ENCODE peak calls at places on chromosome 17, in four cellular contexts. P, G, L and C are unnamed samples.

GRCh38 chr17:71342726-71343125 is 778.1 kb upstream of the SOX9 start:
- DNase-seq in L (no peak), G (no peak), P (no peak), C (no peak)

GRCh38 chr17:78343099-78343432 is 16.8 kb downstream of the SOCS3 start:
- DNase-seq in P (peak; percentile 93), G (no peak), L (peak; percentile 79), C (peak; percentile 94)

GRCh38 chr17:37100231-37100630 is 151.5 kb downstream of the AATF start:
- DNase-seq in G (no peak), L (no peak), P (no peak), C (peak; percentile 38)

GRCh38 chr17:79078476-79079190 is 4.0 kb downstream of the ENGASE start:
- DNase-seq in G (no peak), P (no peak), L (no peak), C (no peak)

GRCh38 chr17:37019117-37019744 is 70.5 kb downstream of the AATF start:
- DNase-seq in L (no peak), G (peak; percentile 41), P (no peak), C (no peak)

GRCh38 chr17:30812218-30813177 is 12.0 kb downstream of the CRLF3 start:
- DNase-seq in L (no peak), P (peak; percentile 9), G (no peak), C (peak; percentile 35)

GRCh38 chr17:1606352-1606985 is 22.2 kb downstream of the SLC43A2 start:
- DNase-seq in L (no peak), G (no peak), P (no peak), C (no peak)

GRCh38 chr17:48468299-48468698 is 38.3 kb upstream of the SKAP1 start:
- DNase-seq in P (no peak), L (no peak), G (no peak), C (no peak)

GRCh38 chr17:29883497-29883896 is 46.5 kb downstream of the SSH2 start:
- DNase-seq in P (no peak), L (no peak), G (no peak), C (no peak)

GRCh38 chr17:66455022-66455547 is 152.7 kb downstream of the PRKCA start:
- DNase-seq in L (no peak), G (no peak), P (no peak), C (peak; percentile 83)

GRCh38 chr17:20083460-20083859 is 74.3 kb downstream of the SPECC1 start:
- DNase-seq in G (no peak), L (no peak), P (peak; percentile 46), C (no peak)

GRCh38 chr17:1168537-1169234 is 11.1 kb downstream of the ABR start:
- DNase-seq in L (no peak), P (no peak), G (no peak), C (no peak)

GRCh38 chr17:6506679-6507231 is 49.6 kb downstream of the PITPNM3 start:
- DNase-seq in P (peak; percentile 59), G (no peak), L (no peak), C (peak; percentile 15)

GRCh38 chr17:78538033-78538776 is 39.0 kb downstream of the DNAH17 start:
- DNase-seq in G (no peak), P (no peak), L (no peak), C (no peak)

GRCh38 chr17:58391302-58391984 is 25.9 kb downstream of the RNF43 start:
- DNase-seq in L (no peak), P (no peak), G (no peak), C (peak; percentile 33)

GRCh38 chr17:56808503-56808902 is 25.2 kb downstream of the C17orf67 start:
- DNase-seq in P (no peak), G (no peak), L (no peak), C (no peak)

GRCh38 chr17:4948997-4949320 is 629 bp upstream of the PFN1 start:
- DNase-seq in G (peak; percentile 88), P (peak; percentile 95), L (peak; percentile 82), C (peak; percentile 89)
- H3K4me1 ChIP-seq in G (peaks cover 22% of the 10 kb centered on the region), P (peaks cover 46% of the 10 kb centered on the region), L (peaks cover 2% of the 10 kb centered on the region), C (peaks cover 26% of the 10 kb centered on the region)

DNA sequence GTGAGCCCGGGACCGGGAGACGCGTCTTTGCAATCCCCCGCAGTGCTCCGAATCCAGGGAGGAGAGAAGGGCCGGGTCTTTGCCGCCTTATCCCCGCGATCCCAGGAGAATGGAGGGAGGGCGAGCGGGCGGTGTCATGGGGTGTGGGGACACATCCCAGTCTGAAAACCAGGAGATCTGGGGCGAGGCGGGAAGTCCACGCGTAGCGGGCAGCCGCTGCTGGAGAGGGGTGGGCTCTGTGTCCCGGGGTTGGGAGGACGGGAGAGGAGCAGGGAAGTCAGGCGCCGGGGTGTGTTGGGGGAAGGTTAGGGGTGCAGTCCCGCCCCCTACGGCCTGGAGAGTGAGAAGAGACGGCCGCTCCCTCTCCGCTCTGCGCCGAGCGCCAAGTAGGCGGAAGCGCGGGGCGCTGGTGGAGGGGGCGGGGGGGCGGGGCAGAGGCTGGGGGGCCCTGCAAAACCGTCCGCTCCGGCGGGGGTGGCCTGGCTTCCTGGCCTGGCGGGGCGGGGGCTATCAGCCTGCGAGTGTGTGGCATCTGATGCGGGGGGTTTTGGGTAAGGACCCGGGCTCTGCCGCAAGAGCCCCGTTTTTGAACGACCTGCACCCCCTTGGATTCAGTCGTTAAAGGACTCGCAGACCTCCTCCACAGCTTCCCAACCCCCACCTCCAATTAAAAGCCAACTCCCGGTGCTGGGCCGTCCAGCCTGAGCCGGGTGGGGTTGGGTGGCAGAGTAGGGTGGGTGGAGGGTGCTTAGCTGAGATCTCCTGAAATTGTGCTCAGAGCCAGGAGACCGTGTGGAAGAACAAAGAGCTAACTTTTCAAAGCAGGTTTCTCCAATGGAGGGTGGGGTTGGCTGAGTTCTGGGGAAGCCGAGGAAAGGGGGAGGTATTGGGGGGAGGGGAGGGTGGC is 654 bp downstream of the LASP1 start:
- DNase-seq in P (peak; percentile 81), L (peak; percentile 74), G (no peak), C (peak; percentile 54)
- H3K4me1 ChIP-seq in P (peaks cover 54% of the 10 kb centered on the region), L (peaks cover 33% of the 10 kb centered on the region), G (peaks cover 19% of the 10 kb centered on the region), C (peaks cover 33% of the 10 kb centered on the region)

DNA sequence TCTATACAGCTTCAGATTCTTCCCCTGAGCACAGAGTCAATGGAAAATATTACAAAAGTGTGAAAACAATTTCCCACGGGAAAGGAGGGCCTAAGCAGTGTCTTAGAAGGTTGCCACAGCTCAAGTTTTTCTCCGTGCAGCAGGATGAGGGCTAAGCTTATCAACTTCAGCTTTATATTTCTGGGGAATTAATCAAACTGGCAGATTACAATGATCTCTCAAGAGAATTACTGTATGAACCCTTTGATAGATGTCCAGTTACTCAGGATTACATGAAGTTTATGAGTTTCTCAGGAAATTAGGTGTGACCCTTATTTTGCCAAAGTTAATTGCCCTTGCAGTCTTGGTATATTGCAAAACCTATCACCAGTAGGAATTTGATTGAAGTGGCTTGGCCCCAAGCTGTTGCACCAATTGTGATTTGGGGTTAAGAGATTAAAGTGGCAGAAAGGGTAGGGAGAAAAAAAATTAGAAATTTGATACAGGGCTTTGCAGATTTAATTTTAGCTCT is 298.4 kb downstream of the MAP2K6 start:
- DNase-seq in G (no peak), P (no peak), L (no peak), C (no peak)
- H3K4me1 ChIP-seq in G (peaks cover 21% of the 10 kb centered on the region), P (peaks cover 15% of the 10 kb centered on the region), L (peaks cover 5% of the 10 kb centered on the region), C (no peaks in the 10 kb centered on the region)

GRCh38 chr17:41352597-41353366 is 2.2 kb upstream of the KRT33A start:
- DNase-seq in L (no peak), P (no peak), G (no peak), C (no peak)
- H3K4me1 ChIP-seq in L (no peaks in the 10 kb centered on the region), P (no peaks in the 10 kb centered on the region), G (no peaks in the 10 kb centered on the region), C (no peaks in the 10 kb centered on the region)

GRCh38 chr17:15247891-15248529 is 17.1 kb downstream of the PMP22 start:
- DNase-seq in L (no peak), G (no peak), P (no peak), C (no peak)
- H3K4me1 ChIP-seq in L (peaks cover 10% of the 10 kb centered on the region), G (no peaks in the 10 kb centered on the region), P (peaks cover 76% of the 10 kb centered on the region), C (no peaks in the 10 kb centered on the region)

DNA sequence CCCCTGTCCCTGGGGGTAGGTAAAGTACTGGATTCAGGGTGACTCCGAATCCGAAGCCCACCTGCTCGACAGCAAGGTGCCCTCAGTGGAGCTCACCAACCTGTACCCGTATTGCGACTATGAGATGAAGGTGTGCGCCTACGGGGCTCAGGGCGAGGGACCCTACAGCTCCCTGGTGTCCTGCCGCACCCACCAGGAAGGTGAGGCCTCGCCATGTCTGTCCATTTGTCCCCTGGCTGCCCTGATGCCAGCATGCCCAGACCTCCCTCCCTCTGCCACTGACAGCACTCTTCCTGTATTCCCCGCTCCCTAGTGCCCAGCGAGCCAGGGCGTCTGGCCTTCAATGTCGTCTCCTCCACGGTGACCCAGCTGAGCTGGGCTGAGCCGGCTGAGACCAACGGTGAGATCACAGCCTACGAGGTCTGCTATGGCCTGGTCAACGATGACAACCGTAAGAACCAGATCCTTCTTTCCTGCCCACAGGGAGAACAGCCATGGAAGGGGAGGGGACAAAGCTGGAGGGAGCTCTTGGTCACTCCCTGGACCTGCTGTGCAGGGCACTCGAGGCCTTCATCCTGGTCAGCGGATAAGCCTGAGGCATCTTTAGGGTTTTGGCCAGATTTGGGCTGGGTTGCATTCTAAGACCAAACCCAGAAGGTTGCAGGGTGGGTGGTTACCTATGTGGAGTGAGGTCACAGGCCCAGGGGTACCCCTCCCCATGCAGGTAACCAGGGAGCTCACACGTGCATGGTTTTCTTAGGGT is 14.2 kb downstream of the GALK1 start:
- DNase-seq in G (no peak), P (no peak), L (no peak), C (no peak)
- H3K4me1 ChIP-seq in G (no peaks in the 10 kb centered on the region), P (peaks cover 12% of the 10 kb centered on the region), L (peaks cover 4% of the 10 kb centered on the region), C (peaks cover 2% of the 10 kb centered on the region)